ENCODE peak calls at places on chromosomes 5 and 9, in five cellular contexts. One of them, this sample, is unnamed.

GRCh38 chr9:4805519-4805918 is 12.8 kb downstream of the RCL1 start:
- DNase-seq in HL-60: no peak
- DNase-seq in thyroid gland: no peak
- DNase-seq in suprapubic skin: no peak
- DNase-seq in kidney epithelial cell: no peak
- DNase-seq in this sample: no peak

GRCh38 chr9:130898552-130898852 is 1.9 kb upstream of the QRFP start:
- DNase-seq in thyroid gland: no peak
- DNase-seq in suprapubic skin: no peak
- DNase-seq in HL-60: no peak
- DNase-seq in kidney epithelial cell: no peak
- DNase-seq in this sample: no peak

GRCh38 chr9:126009047-126009446 is 261.9 kb downstream of the PBX3 start:
- DNase-seq in kidney epithelial cell: no peak
- DNase-seq in thyroid gland: no peak
- DNase-seq in HL-60: peak; percentile 7
- DNase-seq in suprapubic skin: no peak
- DNase-seq in this sample: no peak

GRCh38 chr9:124506433-124506832 is 766 bp downstream of the NR5A1 start:
- DNase-seq in suprapubic skin: no peak
- DNase-seq in thyroid gland: no peak
- DNase-seq in kidney epithelial cell: no peak
- DNase-seq in HL-60: no peak
- DNase-seq in this sample: no peak

GRCh38 chr5:151424892-151425523 is 22.4 kb upstream of the SLC36A1 start:
- DNase-seq in suprapubic skin: no peak
- DNase-seq in HL-60: no peak
- DNase-seq in kidney epithelial cell: no peak
- DNase-seq in thyroid gland: no peak
- DNase-seq in this sample: no peak

GRCh38 chr9:130339306-130339705 is 73.7 kb downstream of the HMCN2 start:
- DNase-seq in suprapubic skin: no peak
- DNase-seq in thyroid gland: no peak
- DNase-seq in kidney epithelial cell: no peak
- DNase-seq in HL-60: no peak
- DNase-seq in this sample: no peak

GRCh38 chr5:181233436-181234115 is 10.1 kb downstream of the RACK1 start:
- DNase-seq in kidney epithelial cell: no peak
- DNase-seq in thyroid gland: no peak
- DNase-seq in suprapubic skin: no peak
- DNase-seq in HL-60: no peak
- DNase-seq in this sample: no peak

GRCh38 chr5:111227805-111228204 is 3.6 kb downstream of the CAMK4 start:
- DNase-seq in suprapubic skin: no peak
- DNase-seq in HL-60: no peak
- DNase-seq in kidney epithelial cell: peak; percentile 12
- DNase-seq in thyroid gland: peak; percentile 41
- DNase-seq in this sample: no peak

GRCh38 chr9:38687389-38687842 is 32.5 kb downstream of the FAM240B start:
- DNase-seq in suprapubic skin: no peak
- DNase-seq in thyroid gland: peak; percentile 95
- DNase-seq in HL-60: no peak
- DNase-seq in kidney epithelial cell: peak; percentile 31
- DNase-seq in this sample: no peak

GRCh38 chr5:164934039-164934438 is 1428.6 kb downstream of the MAT2B start:
- DNase-seq in thyroid gland: no peak
- DNase-seq in HL-60: no peak
- DNase-seq in suprapubic skin: no peak
- DNase-seq in kidney epithelial cell: no peak
- DNase-seq in this sample: no peak

GRCh38 chr5:38745836-38746732 is 99.7 kb upstream of the OSMR start:
- DNase-seq in kidney epithelial cell: no peak
- DNase-seq in thyroid gland: no peak
- DNase-seq in suprapubic skin: no peak
- DNase-seq in HL-60: no peak
- DNase-seq in this sample: no peak

GRCh38 chr5:159850192-159850573 is 66.1 kb upstream of the ADRA1B start:
- DNase-seq in kidney epithelial cell: peak; percentile 83
- DNase-seq in thyroid gland: peak; percentile 60
- DNase-seq in HL-60: no peak
- DNase-seq in suprapubic skin: no peak
- DNase-seq in this sample: no peak

GRCh38 chr9:135790850-135791249 is 88.9 kb downstream of the KCNT1 start:
- DNase-seq in suprapubic skin: no peak
- DNase-seq in HL-60: no peak
- DNase-seq in thyroid gland: no peak
- DNase-seq in kidney epithelial cell: no peak
- DNase-seq in this sample: no peak

GRCh38 chr5:131720714-131721113 is 76.1 kb downstream of the FNIP1 start:
- DNase-seq in thyroid gland: no peak
- DNase-seq in HL-60: no peak
- DNase-seq in suprapubic skin: no peak
- DNase-seq in kidney epithelial cell: no peak
- DNase-seq in this sample: no peak

GRCh38 chr5:147407094-147407681 is 102.7 kb downstream of the DPYSL3 start:
- DNase-seq in kidney epithelial cell: peak; percentile 75
- DNase-seq in thyroid gland: no peak
- DNase-seq in HL-60: no peak
- DNase-seq in suprapubic skin: no peak
- DNase-seq in this sample: no peak

DNA sequence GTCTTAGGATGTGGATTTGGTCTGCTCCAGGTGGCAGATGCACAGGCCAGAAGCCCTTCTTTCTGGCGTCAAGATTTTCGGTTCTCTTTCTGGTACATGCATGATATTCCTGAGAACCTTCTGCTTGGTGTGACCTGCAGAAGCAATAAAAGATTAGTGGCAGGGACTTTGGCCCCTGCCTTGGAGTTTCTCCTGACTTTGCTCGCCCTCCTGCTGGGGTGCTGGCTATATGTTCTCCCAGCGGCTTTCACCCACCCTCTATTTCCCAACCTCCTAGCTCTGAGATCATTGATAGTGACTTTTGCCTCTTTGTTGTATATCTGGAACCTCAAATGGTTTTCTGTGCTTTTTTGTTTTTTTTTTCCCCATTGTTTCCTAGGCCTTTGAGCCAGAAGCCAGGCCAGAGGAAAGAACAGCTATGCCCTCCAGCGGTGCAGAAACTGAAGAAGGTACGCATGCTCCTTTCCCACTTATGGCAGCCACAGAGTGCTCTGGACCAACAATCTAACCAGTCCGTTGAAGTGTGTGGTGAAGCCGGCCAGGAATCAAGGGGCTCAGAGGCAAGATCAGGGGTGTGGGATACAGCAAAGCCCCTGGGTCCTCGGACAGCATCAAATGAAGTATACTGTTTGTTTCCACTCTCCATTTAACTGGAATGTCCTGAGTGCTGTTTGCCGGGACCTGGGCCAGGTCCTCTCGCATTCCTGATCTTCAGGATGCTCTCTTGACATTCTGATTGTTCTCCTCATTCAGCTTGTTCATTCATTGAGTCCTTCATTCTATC is 154.5 kb downstream of the ARHGEF28 start:
- DNase-seq in suprapubic skin: no peak
- DNase-seq in HL-60: no peak
- DNase-seq in thyroid gland: peak; percentile 89
- DNase-seq in kidney epithelial cell: no peak
- DNase-seq in this sample: no peak
- TF ChIP-seq CTCF in suprapubic skin: no peak
- TF ChIP-seq CTCF in HL-60: no peak
- TF ChIP-seq CTCF in thyroid gland: peak; percentile 72
- TF ChIP-seq CTCF in kidney epithelial cell: no peak
- TF ChIP-seq CTCF in this sample: no peak

DNA sequence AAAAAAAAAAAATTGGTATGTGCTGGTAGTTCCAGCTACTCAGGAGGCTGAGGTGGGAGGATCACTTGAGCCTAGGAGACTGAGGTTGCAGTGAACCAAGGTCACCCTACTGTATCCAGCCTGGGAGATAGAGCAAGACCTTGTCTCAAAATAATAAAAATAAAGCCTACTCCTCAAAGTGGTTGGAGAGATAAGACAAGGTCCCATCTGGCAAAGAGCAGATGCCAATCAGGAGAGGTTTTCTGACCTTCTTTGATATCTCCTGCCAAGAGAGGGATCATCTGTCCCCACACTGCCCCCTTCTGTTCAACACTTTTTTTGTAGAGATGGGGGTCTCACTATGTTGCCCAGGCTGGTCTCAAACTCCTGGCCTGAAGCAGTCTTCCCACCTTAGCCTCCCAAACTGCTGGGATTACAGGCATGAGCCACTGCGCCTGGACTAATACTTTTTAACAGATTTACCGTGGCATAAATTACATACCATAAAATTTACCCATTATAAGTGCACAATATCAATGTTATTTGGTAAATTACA is 64.7 kb downstream of the SH3PXD2B start:
- DNase-seq in thyroid gland: no peak
- DNase-seq in kidney epithelial cell: no peak
- DNase-seq in HL-60: no peak
- DNase-seq in suprapubic skin: no peak
- DNase-seq in this sample: no peak
- TF ChIP-seq CTCF in thyroid gland: no peak
- TF ChIP-seq CTCF in kidney epithelial cell: no peak
- TF ChIP-seq CTCF in HL-60: no peak
- TF ChIP-seq CTCF in suprapubic skin: no peak
- TF ChIP-seq CTCF in this sample: no peak

GRCh38 chr5:53092242-53092641 is 17.3 kb downstream of the MOCS2 start:
- DNase-seq in suprapubic skin: no peak
- DNase-seq in thyroid gland: no peak
- DNase-seq in kidney epithelial cell: no peak
- DNase-seq in HL-60: no peak
- DNase-seq in this sample: no peak

GRCh38 chr5:53089481-53089976 is 20.0 kb downstream of the MOCS2 start:
- DNase-seq in thyroid gland: no peak
- DNase-seq in suprapubic skin: no peak
- DNase-seq in kidney epithelial cell: no peak
- DNase-seq in HL-60: no peak
- DNase-seq in this sample: no peak

GRCh38 chr5:53090229-53090628 is 19.3 kb downstream of the MOCS2 start:
- DNase-seq in suprapubic skin: no peak
- DNase-seq in HL-60: no peak
- DNase-seq in thyroid gland: no peak
- DNase-seq in kidney epithelial cell: no peak
- DNase-seq in this sample: no peak

GRCh38 chr5:53087596-53087995 is 22.0 kb downstream of the MOCS2 start:
- DNase-seq in HL-60: no peak
- DNase-seq in thyroid gland: no peak
- DNase-seq in kidney epithelial cell: no peak
- DNase-seq in suprapubic skin: no peak
- DNase-seq in this sample: no peak

GRCh38 chr5:53091304-53091703 is 18.3 kb downstream of the MOCS2 start:
- DNase-seq in kidney epithelial cell: no peak
- DNase-seq in suprapubic skin: no peak
- DNase-seq in thyroid gland: no peak
- DNase-seq in HL-60: no peak
- DNase-seq in this sample: no peak
- TF ChIP-seq CTCF in kidney epithelial cell: peak; percentile 10
- TF ChIP-seq CTCF in suprapubic skin: no peak
- TF ChIP-seq CTCF in thyroid gland: no peak
- TF ChIP-seq CTCF in HL-60: no peak
- TF ChIP-seq CTCF in this sample: no peak

GRCh38 chr5:57884346-57885102 is 401.9 kb upstream of the ACTBL2 start:
- DNase-seq in thyroid gland: no peak
- DNase-seq in suprapubic skin: no peak
- DNase-seq in HL-60: no peak
- DNase-seq in kidney epithelial cell: no peak
- DNase-seq in this sample: no peak

GRCh38 chr5:57887851-57888621 is 405.4 kb upstream of the ACTBL2 start:
- DNase-seq in thyroid gland: peak; percentile 58
- DNase-seq in suprapubic skin: no peak
- DNase-seq in HL-60: no peak
- DNase-seq in kidney epithelial cell: peak; percentile 31
- DNase-seq in this sample: no peak

GRCh38 chr5:57891443-57891842 is 408.8 kb upstream of the ACTBL2 start:
- DNase-seq in HL-60: no peak
- DNase-seq in kidney epithelial cell: no peak
- DNase-seq in suprapubic skin: no peak
- DNase-seq in thyroid gland: no peak
- DNase-seq in this sample: no peak

GRCh38 chr5:57889558-57889957 is 406.9 kb upstream of the ACTBL2 start:
- DNase-seq in thyroid gland: no peak
- DNase-seq in suprapubic skin: no peak
- DNase-seq in kidney epithelial cell: peak; percentile 95
- DNase-seq in HL-60: no peak
- DNase-seq in this sample: no peak
- TF ChIP-seq CTCF in thyroid gland: no peak
- TF ChIP-seq CTCF in suprapubic skin: no peak
- TF ChIP-seq CTCF in kidney epithelial cell: peak; percentile 34
- TF ChIP-seq CTCF in HL-60: no peak
- TF ChIP-seq CTCF in this sample: no peak

This sample was measured in natural killer cell.